ENCODE peak calls at places on chromosomes 7 and 10, in five cellular contexts. K is EL, Y is H9, L is left kidney, F is HuH-7.5. R is an unnamed sample.

GRCh38 chr7:84364708-84365107 is 170.1 kb upstream of the SEMA3A start:
- DNase-seq in K (peak), Y (no peak), L (no peak), F (no peak), R (no peak)

GRCh38 chr10:13707156-13707881 is 120.6 kb downstream of the PRPF18 start:
- DNase-seq in K (peak), Y (peak), L (peak), F (no peak), R (peak)

GRCh38 chr10:91924212-91925021 is 847 bp downstream of the BTAF1 start:
- DNase-seq in K (peak), Y (no peak), L (no peak), F (peak), R (no peak)

GRCh38 chr7:158362912-158363905 is 224.4 kb downstream of the PTPRN2 start:
- DNase-seq in K (no peak), Y (peak), L (peak), F (no peak), R (peak)

GRCh38 chr10:10677479-10677878 is 340.2 kb upstream of the CELF2 start:
- DNase-seq in K (peak), Y (peak), L (peak), F (no peak), R (peak)

GRCh38 chr10:108187396-108188012 is 1023.0 kb upstream of the SORCS1 start:
- DNase-seq in K (no peak), Y (no peak), L (no peak), F (no peak), R (no peak)

GRCh38 chr10:71396714-71397339 is at the start of gene CDH23:
- DNase-seq in K (no peak), Y (peak), L (peak), F (peak), R (peak)

GRCh38 chr7:71633571-71634008 is 501.6 kb downstream of the GALNT17 start:
- DNase-seq in K (no peak), Y (peak), L (peak), F (no peak), R (peak)

GRCh38 chr10:113524539-113525490 is 28.0 kb upstream of the HABP2 start:
- DNase-seq in K (peak), Y (no peak), L (no peak), F (no peak), R (peak)

GRCh38 chr10:36421999-36422398 is 703.4 kb upstream of the ANKRD30A start:
- DNase-seq in K (no peak), Y (no peak), L (no peak), F (no peak), R (no peak)

GRCh38 chr10:131260452-131261211 is 50.9 kb downstream of the TCERG1L start:
- DNase-seq in K (no peak), Y (no peak), L (no peak), F (no peak), R (no peak)

GRCh38 chr7:2639151-2639993 is 7.6 kb downstream of the TTYH3 start:
- DNase-seq in K (no peak), Y (no peak), L (no peak), F (no peak), R (no peak)

GRCh38 chr10:69716711-69717560 is 84.8 kb upstream of the COL13A1 start:
- DNase-seq in K (peak), Y (peak), L (peak), F (peak), R (peak)

GRCh38 chr10:69382382-69383117 is 34.2 kb downstream of the TACR2 start:
- DNase-seq in K (peak), Y (no peak), L (no peak), F (no peak), R (peak)

GRCh38 chr7:94351703-94352102 is 43.0 kb upstream of the COL1A2 start:
- DNase-seq in K (no peak), Y (no peak), L (no peak), F (no peak), R (no peak)

GRCh38 chr10:43961523-43962345 is 313.1 kb upstream of the ZNF32 start:
- DNase-seq in K (no peak), Y (no peak), L (peak), F (no peak), R (peak)

GRCh38 chr7:30706316-30706715 is 24.1 kb upstream of the CRHR2 start:
- DNase-seq in K (no peak), Y (no peak), L (no peak), F (no peak), R (no peak)

GRCh38 chr10:31709028-31709427 is 219.6 kb downstream of the ARHGAP12 start:
- DNase-seq in K (no peak), Y (no peak), L (no peak), F (no peak), R (no peak)

GRCh38 chr10:102121739-102122372 is 1.7 kb upstream of the LDB1 start:
- DNase-seq in K (no peak), Y (peak), L (peak), F (peak), R (peak)

GRCh38 chr7:5143106-5143505 is 46.9 kb upstream of the WIPI2 start:
- DNase-seq in K (no peak), Y (no peak), L (no peak), F (no peak), R (no peak)

GRCh38 chr10:99740933-99741559 is 9.0 kb downstream of the CUTC start:
- DNase-seq in K (no peak), Y (no peak), L (no peak), F (no peak), R (no peak)

GRCh38 chr7:6416516-6417145 is 31.1 kb downstream of the DAGLB start:
- DNase-seq in K (no peak), Y (peak), L (no peak), F (no peak), R (peak)

GRCh38 chr7:95596183-95597135 is at the start of gene PDK4:
- DNase-seq in K (peak), Y (peak), L (peak), F (peak), R (peak)

GRCh38 chr7:2465928-2466327 is 10.3 kb downstream of the GRIFIN start:
- DNase-seq in K (no peak), Y (no peak), L (no peak), F (no peak), R (no peak)

GRCh38 chr7:128833148-128833938 is 3.1 kb downstream of the FLNC start:
- DNase-seq in K (peak), Y (peak), L (peak), F (no peak), R (peak)

R was measured in endodermal cell.